ENCODE peak calls at places on chromosomes 4 and X, in seven cellular contexts. One of them, this sample, is unnamed.
A peak's percentile ranks its signal among the peaks of the same experiment; 100 is the strongest.

GRCh38 chr4:108080752-108081151 is 88.0 kb downstream of the LEF1 start:
- DNase-seq in B cell: no peak
- DNase-seq in chondrocyte: no peak
- DNase-seq in cardiac muscle cell: no peak
- DNase-seq in K562: no peak
- DNase-seq in GM20000: no peak
- DNase-seq in body of pancreas: no peak
- DNase-seq in this sample: no peak

GRCh38 chr4:173257732-173258717 is 76.1 kb downstream of the HMGB2 start:
- DNase-seq in B cell: peak; percentile 27
- DNase-seq in chondrocyte: no peak
- DNase-seq in cardiac muscle cell: peak; percentile 76
- DNase-seq in K562: peak; percentile 77
- DNase-seq in GM20000: peak; percentile 47
- DNase-seq in body of pancreas: peak; percentile 65
- DNase-seq in this sample: peak; percentile 64

GRCh38 chr4:25448379-25449109 is 71.5 kb downstream of the ANAPC4 start:
- DNase-seq in B cell: no peak
- DNase-seq in chondrocyte: no peak
- DNase-seq in cardiac muscle cell: no peak
- DNase-seq in K562: no peak
- DNase-seq in GM20000: no peak
- DNase-seq in body of pancreas: no peak
- DNase-seq in this sample: no peak

GRCh38 chr4:54924891-54925290 is 200.5 kb downstream of the KDR start:
- DNase-seq in B cell: no peak
- DNase-seq in chondrocyte: no peak
- DNase-seq in cardiac muscle cell: no peak
- DNase-seq in K562: no peak
- DNase-seq in GM20000: no peak
- DNase-seq in body of pancreas: no peak
- DNase-seq in this sample: no peak

GRCh38 chrX:45765726-45766125 is 565.0 kb upstream of the DIPK2B start:
- DNase-seq in B cell: no peak
- DNase-seq in chondrocyte: no peak
- DNase-seq in cardiac muscle cell: no peak
- DNase-seq in K562: no peak
- DNase-seq in GM20000: no peak
- DNase-seq in body of pancreas: no peak
- DNase-seq in this sample: no peak

GRCh38 chrX:107686026-107686425 is 57.7 kb downstream of the PRPS1 start:
- DNase-seq in B cell: no peak
- DNase-seq in chondrocyte: no peak
- DNase-seq in cardiac muscle cell: no peak
- DNase-seq in K562: no peak
- DNase-seq in GM20000: no peak
- DNase-seq in body of pancreas: no peak
- DNase-seq in this sample: no peak

GRCh38 chr4:39937683-39938268 is 39.9 kb downstream of the PDS5A start:
- DNase-seq in B cell: no peak
- DNase-seq in chondrocyte: no peak
- DNase-seq in cardiac muscle cell: no peak
- DNase-seq in K562: no peak
- DNase-seq in GM20000: peak; percentile 15
- DNase-seq in body of pancreas: no peak
- DNase-seq in this sample: no peak

GRCh38 chr4:183988874-183989273 is 83.8 kb downstream of the STOX2 start:
- DNase-seq in B cell: no peak
- DNase-seq in chondrocyte: no peak
- DNase-seq in cardiac muscle cell: no peak
- DNase-seq in K562: no peak
- DNase-seq in GM20000: no peak
- DNase-seq in body of pancreas: no peak
- DNase-seq in this sample: no peak

GRCh38 chr4:5635826-5636196 is 72.5 kb downstream of the EVC2 start:
- DNase-seq in B cell: no peak
- DNase-seq in chondrocyte: no peak
- DNase-seq in cardiac muscle cell: no peak
- DNase-seq in K562: no peak
- DNase-seq in GM20000: no peak
- DNase-seq in body of pancreas: no peak
- DNase-seq in this sample: no peak

GRCh38 chr4:152369903-152370296 is 166.0 kb downstream of the FBXW7 start:
- DNase-seq in B cell: no peak
- DNase-seq in chondrocyte: no peak
- DNase-seq in cardiac muscle cell: no peak
- DNase-seq in K562: no peak
- DNase-seq in GM20000: no peak
- DNase-seq in body of pancreas: no peak
- DNase-seq in this sample: no peak

GRCh38 chrX:632391-633042 is 1.9 kb downstream of the SHOX start:
- DNase-seq in B cell: no peak
- DNase-seq in chondrocyte: no peak
- DNase-seq in cardiac muscle cell: no peak
- DNase-seq in K562: no peak
- DNase-seq in GM20000: no peak
- DNase-seq in body of pancreas: no peak
- DNase-seq in this sample: no peak

GRCh38 chr4:58766763-58767162 is 1656.6 kb upstream of the IGFBP7 start:
- DNase-seq in B cell: no peak
- DNase-seq in chondrocyte: no peak
- DNase-seq in cardiac muscle cell: no peak
- DNase-seq in K562: no peak
- DNase-seq in GM20000: no peak
- DNase-seq in body of pancreas: no peak
- DNase-seq in this sample: no peak

GRCh38 chr4:113822555-113823290 is 61.2 kb upstream of the CAMK2D start:
- DNase-seq in B cell: no peak
- DNase-seq in chondrocyte: no peak
- DNase-seq in cardiac muscle cell: no peak
- DNase-seq in K562: no peak
- DNase-seq in GM20000: peak; percentile 42
- DNase-seq in body of pancreas: no peak
- DNase-seq in this sample: no peak

GRCh38 chr4:742742-743311 is 37.2 kb downstream of the PCGF3 start:
- DNase-seq in B cell: peak; percentile 93
- DNase-seq in chondrocyte: peak; percentile 76
- DNase-seq in cardiac muscle cell: peak; percentile 72
- DNase-seq in K562: peak; percentile 76
- DNase-seq in GM20000: peak; percentile 94
- DNase-seq in body of pancreas: peak; percentile 53
- DNase-seq in this sample: peak; percentile 82

GRCh38 chrX:123481908-123482873 is 250.7 kb downstream of the THOC2 start:
- DNase-seq in B cell: no peak
- DNase-seq in chondrocyte: no peak
- DNase-seq in cardiac muscle cell: peak; percentile 52
- DNase-seq in K562: no peak
- DNase-seq in GM20000: no peak
- DNase-seq in body of pancreas: no peak
- DNase-seq in this sample: no peak

GRCh38 chr4:56757270-56757746 is 64.2 kb downstream of the SPINK2 start:
- DNase-seq in B cell: peak; percentile 55
- DNase-seq in chondrocyte: no peak
- DNase-seq in cardiac muscle cell: no peak
- DNase-seq in K562: no peak
- DNase-seq in GM20000: peak; percentile 21
- DNase-seq in body of pancreas: no peak
- DNase-seq in this sample: no peak

GRCh38 chrX:40086569-40087335 is 11.0 kb downstream of the BCOR start:
- DNase-seq in B cell: no peak
- DNase-seq in chondrocyte: peak; percentile 50
- DNase-seq in cardiac muscle cell: no peak
- DNase-seq in K562: peak; percentile 41
- DNase-seq in GM20000: no peak
- DNase-seq in body of pancreas: peak; percentile 61
- DNase-seq in this sample: no peak

GRCh38 chr4:8849266-8850073 is 22.2 kb downstream of the HMX1 start:
- DNase-seq in B cell: no peak
- DNase-seq in chondrocyte: peak; percentile 58
- DNase-seq in cardiac muscle cell: no peak
- DNase-seq in K562: no peak
- DNase-seq in GM20000: no peak
- DNase-seq in body of pancreas: peak; percentile 0
- DNase-seq in this sample: no peak

GRCh38 chr4:8850074-8850829 is 21.4 kb downstream of the HMX1 start:
- DNase-seq in B cell: no peak
- DNase-seq in chondrocyte: peak; percentile 87
- DNase-seq in cardiac muscle cell: no peak
- DNase-seq in K562: no peak
- DNase-seq in GM20000: no peak
- DNase-seq in body of pancreas: no peak
- DNase-seq in this sample: no peak

GRCh38 chr4:8847764-8848163 is 23.9 kb downstream of the HMX1 start:
- DNase-seq in B cell: no peak
- DNase-seq in chondrocyte: peak; percentile 20
- DNase-seq in cardiac muscle cell: peak; percentile 55
- DNase-seq in K562: peak; percentile 13
- DNase-seq in GM20000: no peak
- DNase-seq in body of pancreas: peak; percentile 3
- DNase-seq in this sample: no peak

GRCh38 chr4:8847331-8847730 is 24.3 kb downstream of the HMX1 start:
- DNase-seq in B cell: no peak
- DNase-seq in chondrocyte: peak; percentile 47
- DNase-seq in cardiac muscle cell: no peak
- DNase-seq in K562: no peak
- DNase-seq in GM20000: no peak
- DNase-seq in body of pancreas: peak; percentile 2
- DNase-seq in this sample: no peak

GRCh38 chr4:8848507-8849265 is 23.0 kb downstream of the HMX1 start:
- DNase-seq in B cell: no peak
- DNase-seq in chondrocyte: peak; percentile 60
- DNase-seq in cardiac muscle cell: no peak
- DNase-seq in K562: no peak
- DNase-seq in GM20000: no peak
- DNase-seq in body of pancreas: no peak
- DNase-seq in this sample: no peak
- TF ChIP-seq CTCF in B cell: no peak
- TF ChIP-seq CTCF in chondrocyte: no peak
- TF ChIP-seq CTCF in cardiac muscle cell: no peak
- TF ChIP-seq CTCF in K562: no peak
- TF ChIP-seq CTCF in GM20000: no peak
- TF ChIP-seq CTCF in body of pancreas: no peak
- TF ChIP-seq CTCF in this sample: no peak

GRCh38 chrX:85630901-85631300 is 251.4 kb upstream of the POF1B start:
- DNase-seq in B cell: no peak
- DNase-seq in chondrocyte: no peak
- DNase-seq in cardiac muscle cell: no peak
- DNase-seq in K562: no peak
- DNase-seq in GM20000: no peak
- DNase-seq in body of pancreas: no peak
- DNase-seq in this sample: no peak

GRCh38 chrX:85622635-85623034 is 243.2 kb upstream of the POF1B start:
- DNase-seq in B cell: no peak
- DNase-seq in chondrocyte: peak; percentile 40
- DNase-seq in cardiac muscle cell: no peak
- DNase-seq in K562: no peak
- DNase-seq in GM20000: no peak
- DNase-seq in body of pancreas: no peak
- DNase-seq in this sample: no peak

DNA sequence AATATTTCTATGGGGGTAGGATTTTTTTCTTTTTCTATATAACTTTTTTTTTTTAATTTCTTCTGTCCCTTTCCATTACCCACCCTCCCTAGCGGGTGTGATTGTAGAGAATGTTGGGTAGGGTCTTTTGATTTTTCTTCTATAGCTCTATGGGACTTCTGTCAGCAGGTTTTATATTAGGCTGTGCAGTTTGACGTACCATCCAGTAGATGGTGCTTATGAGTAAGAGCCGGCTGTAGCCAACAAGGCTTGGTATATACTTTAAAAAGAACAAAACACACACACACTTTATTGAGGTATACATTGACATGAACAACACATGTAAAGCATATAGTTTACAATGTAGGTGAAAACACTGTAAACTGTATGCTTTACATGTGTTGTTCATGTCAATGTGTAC is 247.9 kb upstream of the POF1B start:
- DNase-seq in B cell: no peak
- DNase-seq in chondrocyte: no peak
- DNase-seq in cardiac muscle cell: peak; percentile 8
- DNase-seq in K562: peak; percentile 5
- DNase-seq in GM20000: no peak
- DNase-seq in body of pancreas: no peak
- DNase-seq in this sample: no peak
- TF ChIP-seq CTCF in B cell: no peak
- TF ChIP-seq CTCF in chondrocyte: peak; percentile 69
- TF ChIP-seq CTCF in cardiac muscle cell: no peak
- TF ChIP-seq CTCF in K562: peak; percentile 40
- TF ChIP-seq CTCF in GM20000: no peak
- TF ChIP-seq CTCF in body of pancreas: no peak
- TF ChIP-seq CTCF in this sample: peak; percentile 31

GRCh38 chr4:146507607-146508006 is 14.1 kb downstream of the SLC10A7 start:
- DNase-seq in B cell: no peak
- DNase-seq in chondrocyte: no peak
- DNase-seq in cardiac muscle cell: no peak
- DNase-seq in K562: no peak
- DNase-seq in GM20000: no peak
- DNase-seq in body of pancreas: no peak
- DNase-seq in this sample: no peak

GRCh38 chr4:146508229-146508939 is 13.4 kb downstream of the SLC10A7 start:
- DNase-seq in B cell: no peak
- DNase-seq in chondrocyte: no peak
- DNase-seq in cardiac muscle cell: no peak
- DNase-seq in K562: no peak
- DNase-seq in GM20000: no peak
- DNase-seq in body of pancreas: no peak
- DNase-seq in this sample: no peak

GRCh38 chr4:146511381-146511780 is 10.4 kb downstream of the SLC10A7 start:
- DNase-seq in B cell: no peak
- DNase-seq in chondrocyte: no peak
- DNase-seq in cardiac muscle cell: no peak
- DNase-seq in K562: peak; percentile 16
- DNase-seq in GM20000: no peak
- DNase-seq in body of pancreas: no peak
- DNase-seq in this sample: no peak

GRCh38 chr4:146513548-146513947 is 8.2 kb downstream of the SLC10A7 start:
- DNase-seq in B cell: no peak
- DNase-seq in chondrocyte: no peak
- DNase-seq in cardiac muscle cell: no peak
- DNase-seq in K562: no peak
- DNase-seq in GM20000: no peak
- DNase-seq in body of pancreas: no peak
- DNase-seq in this sample: no peak

GRCh38 chr4:146510942-146511341 is 10.8 kb downstream of the SLC10A7 start:
- DNase-seq in B cell: no peak
- DNase-seq in chondrocyte: no peak
- DNase-seq in cardiac muscle cell: no peak
- DNase-seq in K562: no peak
- DNase-seq in GM20000: no peak
- DNase-seq in body of pancreas: no peak
- DNase-seq in this sample: no peak
- TF ChIP-seq CTCF in B cell: no peak
- TF ChIP-seq CTCF in chondrocyte: peak; percentile 43
- TF ChIP-seq CTCF in cardiac muscle cell: peak; percentile 35
- TF ChIP-seq CTCF in K562: peak; percentile 24
- TF ChIP-seq CTCF in GM20000: no peak
- TF ChIP-seq CTCF in body of pancreas: no peak
- TF ChIP-seq CTCF in this sample: no peak

DNA sequence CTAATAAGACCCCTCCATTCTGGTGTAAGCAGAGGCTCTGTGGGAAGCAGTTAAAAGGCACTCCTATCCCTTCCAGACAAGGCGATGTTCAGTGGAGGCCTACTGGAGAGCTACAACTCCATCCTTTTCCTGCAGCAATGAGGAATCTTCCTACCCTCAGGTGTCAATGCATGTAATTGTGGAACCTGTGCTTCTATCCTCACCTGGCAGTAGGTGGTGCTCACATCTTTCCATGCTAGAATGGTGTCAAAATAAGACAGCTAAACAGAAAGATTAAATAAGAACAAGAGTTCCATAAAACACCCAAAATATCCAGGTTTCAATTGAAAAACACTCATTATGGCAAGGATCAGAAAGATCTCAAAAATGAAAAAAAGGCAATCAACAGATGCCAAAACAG is 224.6 kb downstream of the IL15 start:
- DNase-seq in B cell: no peak
- DNase-seq in chondrocyte: no peak
- DNase-seq in cardiac muscle cell: no peak
- DNase-seq in K562: peak; percentile 5
- DNase-seq in GM20000: no peak
- DNase-seq in body of pancreas: no peak
- DNase-seq in this sample: no peak
- TF ChIP-seq CTCF in B cell: no peak
- TF ChIP-seq CTCF in chondrocyte: no peak
- TF ChIP-seq CTCF in cardiac muscle cell: no peak
- TF ChIP-seq CTCF in K562: peak; percentile 15
- TF ChIP-seq CTCF in GM20000: no peak
- TF ChIP-seq CTCF in body of pancreas: no peak
- TF ChIP-seq CTCF in this sample: no peak

This sample was measured in endothelial cell.